ENCODE peak calls at places on chromosomes 5 and 9, in eight cellular contexts. O is globus pallidus, L is fibroblast of the aortic adventitia, Y is H54, C is AG09319, E is transverse colon, X is HuH-7.5, V is RPMI7951. A is an unnamed sample.

GRCh38 chr5:1834721-1835425 is 33.7 kb downstream of the NDUFS6 start:
- DNase-seq in O (no peak), L (no peak), Y (no peak), C (no peak), E (no peak), X (no peak), V (no peak), A (no peak)

GRCh38 chr9:135816179-135816970 is 91.0 kb downstream of the CAMSAP1 start:
- DNase-seq in O (no peak), L (no peak), Y (no peak), C (no peak), E (no peak), X (no peak), V (no peak), A (no peak)

GRCh38 chr5:138468133-138468965 is 3.1 kb downstream of the EGR1 start:
- DNase-seq in O (no peak), L (peak; percentile 74), Y (no peak), C (peak; percentile 63), E (no peak), X (no peak), V (peak; percentile 48), A (peak; percentile 51)

GRCh38 chr5:84381501-84382362 is 2.9 kb downstream of the EDIL3 start:
- DNase-seq in O (peak; percentile 67), L (peak; percentile 23), Y (no peak), C (no peak), E (peak; percentile 11), X (no peak), V (peak; percentile 25), A (no peak)

GRCh38 chr9:137045294-137046093 is 483 bp downstream of the NPDC1 start:
- DNase-seq in O (no peak), L (peak; percentile 39), Y (peak; percentile 89), C (no peak), E (no peak), X (no peak), V (peak; percentile 24), A (peak; percentile 80)

GRCh38 chr5:168317521-168318147 is 26.2 kb downstream of the WWC1 start:
- DNase-seq in O (no peak), L (peak; percentile 98), Y (no peak), C (peak; percentile 77), E (no peak), X (peak; percentile 61), V (peak; percentile 82), A (peak; percentile 70)

GRCh38 chr5:131677115-131677514 is 42.1 kb upstream of the RAPGEF6 start:
- DNase-seq in O (no peak), L (no peak), Y (no peak), C (no peak), E (no peak), X (no peak), V (no peak), A (no peak)

GRCh38 chr5:103177543-103177942 is 57.4 kb downstream of the PPIP5K2 start:
- DNase-seq in O (no peak), L (no peak), Y (no peak), C (no peak), E (no peak), X (no peak), V (no peak), A (no peak)

GRCh38 chr5:71778678-71779276 is 59.7 kb downstream of the CARTPT start:
- DNase-seq in O (peak; percentile 62), L (peak; percentile 65), Y (peak; percentile 15), C (no peak), E (no peak), X (no peak), V (peak; percentile 49), A (peak; percentile 46)

GRCh38 chr9:126906086-126906485 is 8.5 kb upstream of the RALGPS1 start:
- DNase-seq in O (no peak), L (no peak), Y (no peak), C (no peak), E (no peak), X (no peak), V (no peak), A (no peak)

GRCh38 chr9:128159073-128159783 is 837 bp upstream of the BBLN start:
- DNase-seq in O (no peak), L (no peak), Y (no peak), C (no peak), E (peak; percentile 39), X (peak; percentile 37), V (no peak), A (no peak)

GRCh38 chr9:101736723-101737122 is 1.7 kb downstream of the GRIN3A start:
- DNase-seq in O (no peak), L (no peak), Y (no peak), C (no peak), E (no peak), X (no peak), V (no peak), A (no peak)

GRCh38 chr9:126228779-126229444 is 97.7 kb upstream of the MVB12B start:
- DNase-seq in O (peak; percentile 75), L (peak; percentile 73), Y (peak; percentile 90), C (peak; percentile 23), E (peak; percentile 69), X (peak; percentile 85), V (peak; percentile 43), A (peak; percentile 77)

GRCh38 chr5:141094481-141095262 is at the start of gene PCDHB2:
- DNase-seq in O (peak; percentile 59), L (peak; percentile 16), Y (peak; percentile 56), C (peak; percentile 12), E (no peak), X (peak; percentile 69), V (peak; percentile 68), A (peak; percentile 86)

A was measured in RKO.